ENCODE peak calls at places on chromosome 10, in seven cellular contexts. One of them, this sample, is unnamed. For H3K9me3 and H3K36me3, the result is how much of the 10 kb centered on the place peaks cover.

GRCh38 chr10:109976657-109977056 is 31.1 kb upstream of the ADD3 start:
- DNase-seq in astrocyte: no peak
- DNase-seq in fibroblast of lung: no peak
- DNase-seq in stomach: no peak
- DNase-seq in mesenchymal stem cell: no peak
- DNase-seq in GM23248: no peak
- DNase-seq in hepatocyte: no peak
- DNase-seq in this sample: no peak

GRCh38 chr10:17428616-17429097 is 25.7 kb downstream of the ST8SIA6 start:
- DNase-seq in mesenchymal stem cell: no peak
- DNase-seq in astrocyte: no peak
- DNase-seq in fibroblast of lung: no peak
- DNase-seq in hepatocyte: no peak
- DNase-seq in GM23248: no peak
- DNase-seq in stomach: no peak
- DNase-seq in this sample: no peak

GRCh38 chr10:51620131-51620530 is 79.3 kb downstream of the CSTF2T start:
- DNase-seq in astrocyte: no peak
- DNase-seq in GM23248: no peak
- DNase-seq in mesenchymal stem cell: no peak
- DNase-seq in fibroblast of lung: no peak
- DNase-seq in hepatocyte: no peak
- DNase-seq in stomach: no peak
- DNase-seq in this sample: no peak

GRCh38 chr10:10497245-10497644 is 520.4 kb upstream of the CELF2 start:
- DNase-seq in mesenchymal stem cell: no peak
- DNase-seq in hepatocyte: no peak
- DNase-seq in fibroblast of lung: no peak
- DNase-seq in astrocyte: no peak
- DNase-seq in GM23248: no peak
- DNase-seq in stomach: no peak
- DNase-seq in this sample: no peak

GRCh38 chr10:86653379-86653778 is 968 bp upstream of the OPN4 start:
- DNase-seq in hepatocyte: no peak
- DNase-seq in fibroblast of lung: no peak
- DNase-seq in GM23248: no peak
- DNase-seq in astrocyte: no peak
- DNase-seq in stomach: no peak
- DNase-seq in mesenchymal stem cell: no peak
- DNase-seq in this sample: no peak

GRCh38 chr10:84195044-84195830 is 900 bp downstream of the CDHR1 start:
- DNase-seq in GM23248: no peak
- DNase-seq in fibroblast of lung: no peak
- DNase-seq in stomach: no peak
- DNase-seq in hepatocyte: no peak
- DNase-seq in mesenchymal stem cell: no peak
- DNase-seq in astrocyte: no peak
- DNase-seq in this sample: no peak

GRCh38 chr10:91758303-91759146 is 39.7 kb upstream of the TNKS2 start:
- DNase-seq in mesenchymal stem cell: peak
- DNase-seq in stomach: no peak
- DNase-seq in GM23248: peak
- DNase-seq in hepatocyte: peak
- DNase-seq in fibroblast of lung: peak
- DNase-seq in astrocyte: peak
- DNase-seq in this sample: no peak

GRCh38 chr10:96235326-96236089 is 35.9 kb downstream of the BLNK start:
- DNase-seq in astrocyte: no peak
- DNase-seq in hepatocyte: no peak
- DNase-seq in GM23248: no peak
- DNase-seq in stomach: no peak
- DNase-seq in fibroblast of lung: no peak
- DNase-seq in mesenchymal stem cell: no peak
- DNase-seq in this sample: no peak

GRCh38 chr10:118799779-118800178 is 45.0 kb upstream of the CACUL1 start:
- DNase-seq in fibroblast of lung: peak
- DNase-seq in GM23248: peak
- DNase-seq in stomach: no peak
- DNase-seq in hepatocyte: no peak
- DNase-seq in astrocyte: peak
- DNase-seq in mesenchymal stem cell: peak
- DNase-seq in this sample: no peak

GRCh38 chr10:44973323-44974081 is 5.1 kb downstream of the DEPP1 start:
- DNase-seq in GM23248: no peak
- DNase-seq in stomach: no peak
- DNase-seq in mesenchymal stem cell: no peak
- DNase-seq in hepatocyte: no peak
- DNase-seq in astrocyte: no peak
- DNase-seq in fibroblast of lung: no peak
- DNase-seq in this sample: peak

GRCh38 chr10:85597006-85597405 is 769.6 kb downstream of the GRID1 start:
- DNase-seq in hepatocyte: no peak
- DNase-seq in fibroblast of lung: no peak
- DNase-seq in GM23248: no peak
- DNase-seq in mesenchymal stem cell: no peak
- DNase-seq in astrocyte: no peak
- DNase-seq in stomach: no peak
- DNase-seq in this sample: no peak

GRCh38 chr10:14583252-14583651 is 191.4 kb downstream of the FAM107B start:
- DNase-seq in GM23248: no peak
- DNase-seq in mesenchymal stem cell: no peak
- DNase-seq in stomach: peak
- DNase-seq in fibroblast of lung: no peak
- DNase-seq in astrocyte: no peak
- DNase-seq in hepatocyte: no peak
- DNase-seq in this sample: no peak

GRCh38 chr10:110410329-110411046 is 87.2 kb upstream of the DUSP5 start:
- DNase-seq in fibroblast of lung: peak
- DNase-seq in stomach: peak
- DNase-seq in mesenchymal stem cell: peak
- DNase-seq in astrocyte: peak
- DNase-seq in GM23248: peak
- DNase-seq in hepatocyte: peak
- DNase-seq in this sample: no peak

GRCh38 chr10:47024399-47025252 is 113.4 kb downstream of the PTPN20 start:
- DNase-seq in fibroblast of lung: peak
- DNase-seq in stomach: peak
- DNase-seq in GM23248: peak
- DNase-seq in hepatocyte: peak
- DNase-seq in astrocyte: peak
- DNase-seq in mesenchymal stem cell: peak
- DNase-seq in this sample: peak

GRCh38 chr10:4107328-4107851 is 322.4 kb upstream of the KLF6 start:
- DNase-seq in hepatocyte: no peak
- DNase-seq in GM23248: no peak
- DNase-seq in astrocyte: no peak
- DNase-seq in fibroblast of lung: no peak
- DNase-seq in stomach: no peak
- DNase-seq in mesenchymal stem cell: no peak
- DNase-seq in this sample: no peak

GRCh38 chr10:94146313-94146712 is 152.6 kb downstream of the PLCE1 start:
- DNase-seq in mesenchymal stem cell: no peak
- DNase-seq in astrocyte: no peak
- DNase-seq in hepatocyte: no peak
- DNase-seq in stomach: no peak
- DNase-seq in GM23248: no peak
- DNase-seq in fibroblast of lung: no peak
- DNase-seq in this sample: no peak

GRCh38 chr10:61900829-61901783 is at the start of gene ARID5B:
- DNase-seq in astrocyte: peak
- DNase-seq in GM23248: peak
- DNase-seq in stomach: peak
- DNase-seq in hepatocyte: peak
- DNase-seq in mesenchymal stem cell: peak
- DNase-seq in fibroblast of lung: peak
- DNase-seq in this sample: peak

GRCh38 chr10:98404571-98405396 is 10.2 kb downstream of the PYROXD2 start:
- DNase-seq in stomach: no peak
- DNase-seq in hepatocyte: no peak
- DNase-seq in fibroblast of lung: peak
- DNase-seq in GM23248: peak
- DNase-seq in mesenchymal stem cell: peak
- DNase-seq in astrocyte: peak
- DNase-seq in this sample: no peak

GRCh38 chr10:107687702-107688101 is 523.2 kb upstream of the SORCS1 start:
- DNase-seq in mesenchymal stem cell: no peak
- DNase-seq in stomach: no peak
- DNase-seq in astrocyte: no peak
- DNase-seq in GM23248: peak
- DNase-seq in hepatocyte: no peak
- DNase-seq in fibroblast of lung: no peak
- DNase-seq in this sample: no peak

GRCh38 chr10:120891367-120891766 is 40.2 kb downstream of the WDR11 start:
- DNase-seq in GM23248: peak
- DNase-seq in hepatocyte: no peak
- DNase-seq in fibroblast of lung: no peak
- DNase-seq in stomach: no peak
- DNase-seq in astrocyte: no peak
- DNase-seq in mesenchymal stem cell: peak
- DNase-seq in this sample: no peak

GRCh38 chr10:14859043-14859442 is 19.6 kb upstream of the SUV39H2 start:
- DNase-seq in mesenchymal stem cell: no peak
- DNase-seq in stomach: no peak
- DNase-seq in astrocyte: no peak
- DNase-seq in hepatocyte: no peak
- DNase-seq in fibroblast of lung: no peak
- DNase-seq in GM23248: no peak
- DNase-seq in this sample: no peak

GRCh38 chr10:32005050-32005449 is 51.2 kb downstream of the KIF5B start:
- DNase-seq in fibroblast of lung: peak
- DNase-seq in astrocyte: peak
- DNase-seq in hepatocyte: peak
- DNase-seq in GM23248: peak
- DNase-seq in stomach: peak
- DNase-seq in mesenchymal stem cell: peak
- DNase-seq in this sample: peak

GRCh38 chr10:130282492-130283233 is 146.5 kb downstream of the GLRX3 start:
- DNase-seq in astrocyte: no peak
- DNase-seq in fibroblast of lung: no peak
- DNase-seq in GM23248: no peak
- DNase-seq in stomach: no peak
- DNase-seq in hepatocyte: no peak
- DNase-seq in mesenchymal stem cell: peak
- DNase-seq in this sample: no peak
- H3K9me3 ChIP-seq in astrocyte: under half
- H3K9me3 ChIP-seq in fibroblast of lung: under half
- H3K9me3 ChIP-seq in GM23248: under half
- H3K9me3 ChIP-seq in stomach: under half
- H3K9me3 ChIP-seq in hepatocyte: under half
- H3K9me3 ChIP-seq in mesenchymal stem cell: half or more
- H3K9me3 ChIP-seq in this sample: half or more

DNA sequence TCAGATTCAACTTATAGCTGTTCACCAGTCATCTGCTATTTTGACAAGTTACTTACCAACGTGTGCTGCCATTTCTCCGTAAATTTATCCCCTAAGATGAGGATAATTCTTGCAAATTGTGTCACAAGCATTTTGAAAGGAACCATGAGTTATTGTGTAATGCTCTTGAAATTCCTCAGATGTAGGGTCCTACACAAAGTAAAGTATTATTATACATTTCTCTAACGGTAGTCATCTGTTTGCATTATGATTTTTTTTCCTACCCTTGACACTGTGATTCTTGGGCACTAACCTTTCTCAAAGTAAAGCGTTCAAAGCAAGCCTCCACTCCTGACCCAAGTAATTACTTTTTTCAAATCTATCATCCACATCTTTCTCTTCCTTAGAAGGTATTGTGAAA is 8.1 kb downstream of the HERC4 start:
- DNase-seq in hepatocyte: no peak
- DNase-seq in stomach: no peak
- DNase-seq in fibroblast of lung: no peak
- DNase-seq in GM23248: no peak
- DNase-seq in astrocyte: no peak
- DNase-seq in mesenchymal stem cell: no peak
- DNase-seq in this sample: no peak
- H3K36me3 ChIP-seq in hepatocyte: under half
- H3K36me3 ChIP-seq in stomach: under half
- H3K36me3 ChIP-seq in fibroblast of lung: under half
- H3K36me3 ChIP-seq in GM23248: half or more
- H3K36me3 ChIP-seq in astrocyte: under half
- H3K36me3 ChIP-seq in mesenchymal stem cell: under half
- H3K36me3 ChIP-seq in this sample: under half

GRCh38 chr10:9015005-9015404 is 960.5 kb downstream of the GATA3 start:
- DNase-seq in fibroblast of lung: peak
- DNase-seq in mesenchymal stem cell: peak
- DNase-seq in hepatocyte: no peak
- DNase-seq in astrocyte: peak
- DNase-seq in GM23248: no peak
- DNase-seq in stomach: no peak
- DNase-seq in this sample: no peak

GRCh38 chr10:9010093-9010492 is 955.6 kb downstream of the GATA3 start:
- DNase-seq in mesenchymal stem cell: no peak
- DNase-seq in hepatocyte: no peak
- DNase-seq in astrocyte: no peak
- DNase-seq in fibroblast of lung: no peak
- DNase-seq in stomach: no peak
- DNase-seq in GM23248: no peak
- DNase-seq in this sample: no peak

GRCh38 chr10:9009505-9009904 is 955.0 kb downstream of the GATA3 start:
- DNase-seq in GM23248: no peak
- DNase-seq in stomach: no peak
- DNase-seq in mesenchymal stem cell: peak
- DNase-seq in fibroblast of lung: peak
- DNase-seq in hepatocyte: no peak
- DNase-seq in astrocyte: peak
- DNase-seq in this sample: no peak

GRCh38 chr10:9012312-9012711 is 957.8 kb downstream of the GATA3 start:
- DNase-seq in stomach: no peak
- DNase-seq in hepatocyte: no peak
- DNase-seq in fibroblast of lung: peak
- DNase-seq in mesenchymal stem cell: peak
- DNase-seq in GM23248: peak
- DNase-seq in astrocyte: peak
- DNase-seq in this sample: no peak

GRCh38 chr10:9010931-9011670 is 956.6 kb downstream of the GATA3 start:
- DNase-seq in mesenchymal stem cell: no peak
- DNase-seq in GM23248: no peak
- DNase-seq in stomach: no peak
- DNase-seq in astrocyte: peak
- DNase-seq in hepatocyte: no peak
- DNase-seq in fibroblast of lung: peak
- DNase-seq in this sample: no peak
- H3K9me3 ChIP-seq in mesenchymal stem cell: under half
- H3K9me3 ChIP-seq in GM23248: under half
- H3K9me3 ChIP-seq in stomach: under half
- H3K9me3 ChIP-seq in astrocyte: under half
- H3K9me3 ChIP-seq in hepatocyte: under half
- H3K9me3 ChIP-seq in fibroblast of lung: under half
- H3K9me3 ChIP-seq in this sample: under half

GRCh38 chr10:99694171-99694570 is 34.9 kb downstream of the ENTPD7 start:
- DNase-seq in hepatocyte: no peak
- DNase-seq in fibroblast of lung: peak
- DNase-seq in mesenchymal stem cell: peak
- DNase-seq in GM23248: peak
- DNase-seq in stomach: no peak
- DNase-seq in astrocyte: peak
- DNase-seq in this sample: no peak

GRCh38 chr10:99700649-99701048 is 31.3 kb downstream of the COX15 start:
- DNase-seq in mesenchymal stem cell: peak
- DNase-seq in stomach: no peak
- DNase-seq in astrocyte: no peak
- DNase-seq in hepatocyte: no peak
- DNase-seq in fibroblast of lung: no peak
- DNase-seq in GM23248: no peak
- DNase-seq in this sample: no peak

GRCh38 chr10:99695761-99696160 is 36.2 kb downstream of the COX15 start:
- DNase-seq in astrocyte: peak
- DNase-seq in fibroblast of lung: peak
- DNase-seq in stomach: no peak
- DNase-seq in hepatocyte: no peak
- DNase-seq in GM23248: peak
- DNase-seq in mesenchymal stem cell: no peak
- DNase-seq in this sample: no peak

GRCh38 chr10:99698504-99699080 is 33.3 kb downstream of the COX15 start:
- DNase-seq in stomach: no peak
- DNase-seq in mesenchymal stem cell: no peak
- DNase-seq in GM23248: no peak
- DNase-seq in astrocyte: no peak
- DNase-seq in hepatocyte: no peak
- DNase-seq in fibroblast of lung: no peak
- DNase-seq in this sample: no peak
- H3K36me3 ChIP-seq in stomach: half or more
- H3K36me3 ChIP-seq in mesenchymal stem cell: under half
- H3K36me3 ChIP-seq in GM23248: half or more
- H3K36me3 ChIP-seq in astrocyte: half or more
- H3K36me3 ChIP-seq in hepatocyte: under half
- H3K36me3 ChIP-seq in fibroblast of lung: under half
- H3K36me3 ChIP-seq in this sample: half or more

This sample was measured in WERI-Rb-1.